ENCODE peak calls at places on chromosomes 7 and 10, in eight cellular contexts. E, Y, T, K, F, A, X and D are unnamed samples.

GRCh38 chr10:49205206-49205605 is 17.0 kb upstream of the TMEM273 start:
- DNase-seq in E (no peak), Y (no peak), T (no peak), K (no peak), F (no peak), A (no peak), X (no peak), D (no peak)

GRCh38 chr7:27329917-27330316 is 87.3 kb downstream of the EVX1 start:
- DNase-seq in E (no peak), Y (no peak), T (no peak), K (peak), F (peak), A (no peak), X (no peak), D (no peak)

GRCh38 chr10:87916515-87916914 is 53.1 kb downstream of the PTEN start:
- DNase-seq in E (no peak), Y (no peak), T (no peak), K (no peak), F (no peak), A (no peak), X (no peak), D (no peak)

GRCh38 chr10:27252267-27253000 is 11.8 kb upstream of the ACBD5 start:
- DNase-seq in E (peak), Y (no peak), T (peak), K (peak), F (peak), A (peak), X (peak), D (peak)

GRCh38 chr10:48439581-48440041 is 133.1 kb downstream of the MAPK8 start:
- DNase-seq in E (peak), Y (no peak), T (no peak), K (no peak), F (peak), A (no peak), X (peak), D (no peak)

GRCh38 chr7:32264667-32265284 is 194.6 kb upstream of the PDE1C start:
- DNase-seq in E (no peak), Y (no peak), T (no peak), K (no peak), F (no peak), A (no peak), X (no peak), D (no peak)

GRCh38 chr7:127245582-127245981 is 7.2 kb downstream of the GRM8 start:
- DNase-seq in E (no peak), Y (no peak), T (no peak), K (no peak), F (no peak), A (no peak), X (no peak), D (no peak)

GRCh38 chr10:126309193-126309592 is 79.1 kb downstream of the ADAM12 start:
- DNase-seq in E (no peak), Y (no peak), T (no peak), K (no peak), F (no peak), A (no peak), X (no peak), D (no peak)

GRCh38 chr7:131859162-131859821 is 302.9 kb upstream of the PODXL start:
- DNase-seq in E (peak), Y (peak), T (no peak), K (peak), F (peak), A (peak), X (peak), D (peak)

GRCh38 chr10:33336606-33337334 is 2.3 kb upstream of the NRP1 start:
- DNase-seq in E (peak), Y (no peak), T (no peak), K (peak), F (no peak), A (no peak), X (peak), D (peak)

GRCh38 chr10:116278832-116279231 is 5.8 kb upstream of the GFRA1 start:
- DNase-seq in E (no peak), Y (no peak), T (no peak), K (peak), F (no peak), A (no peak), X (no peak), D (no peak)

GRCh38 chr7:11935905-11936304 is 103.9 kb upstream of the THSD7A start:
- DNase-seq in E (no peak), Y (no peak), T (no peak), K (peak), F (no peak), A (no peak), X (no peak), D (no peak)

GRCh38 chr7:50806143-50806542 is 23.4 kb upstream of the GRB10 start:
- DNase-seq in E (no peak), Y (no peak), T (no peak), K (no peak), F (no peak), A (no peak), X (no peak), D (no peak)

GRCh38 chr7:158497627-158498026 is 90.0 kb downstream of the PTPRN2 start:
- DNase-seq in E (no peak), Y (no peak), T (no peak), K (no peak), F (no peak), A (no peak), X (no peak), D (no peak)

GRCh38 chr10:132654708-132655661 is 117.4 kb downstream of the INPP5A start:
- DNase-seq in E (peak), Y (peak), T (peak), K (peak), F (peak), A (peak), X (peak), D (peak)

GRCh38 chr7:45240187-45240776 is 82.7 kb downstream of the RAMP3 start:
- DNase-seq in E (no peak), Y (no peak), T (no peak), K (no peak), F (peak), A (no peak), X (no peak), D (no peak)

GRCh38 chr7:12315049-12315448 is 88.6 kb downstream of the VWDE start:
- DNase-seq in E (no peak), Y (no peak), T (no peak), K (no peak), F (no peak), A (no peak), X (no peak), D (no peak)

GRCh38 chr10:31759124-31759798 is 169.4 kb downstream of the ARHGAP12 start:
- DNase-seq in E (peak), Y (peak), T (peak), K (peak), F (peak), A (peak), X (peak), D (peak)

GRCh38 chr10:29535012-29535777 is 99.6 kb downstream of the SVIL start:
- DNase-seq in E (peak), Y (peak), T (no peak), K (peak), F (peak), A (no peak), X (peak), D (peak)

GRCh38 chr7:134885967-134886352 is 100.3 kb upstream of the AGBL3 start:
- DNase-seq in E (no peak), Y (no peak), T (no peak), K (peak), F (peak), A (no peak), X (no peak), D (no peak)

GRCh38 chr7:148042935-148043334 is 547.6 kb upstream of the C7orf33 start:
- DNase-seq in E (no peak), Y (no peak), T (no peak), K (no peak), F (no peak), A (no peak), X (peak), D (no peak)

GRCh38 chr10:66654861-66655260 is 271.0 kb upstream of the LRRTM3 start:
- DNase-seq in E (no peak), Y (no peak), T (no peak), K (no peak), F (no peak), A (no peak), X (no peak), D (no peak)

GRCh38 chr10:90047243-90047729 is 345.9 kb downstream of the KIF20B start:
- DNase-seq in E (no peak), Y (no peak), T (no peak), K (no peak), F (no peak), A (no peak), X (no peak), D (no peak)

GRCh38 chr10:85193796-85194195 is 865.4 kb downstream of the CCSER2 start:
- DNase-seq in E (no peak), Y (no peak), T (no peak), K (no peak), F (no peak), A (no peak), X (no peak), D (no peak)

GRCh38 chr10:23081891-23082290 is 13.5 kb upstream of the MSRB2 start:
- DNase-seq in E (no peak), Y (peak), T (no peak), K (peak), F (peak), A (no peak), X (no peak), D (no peak)

GRCh38 chr7:93799750-93800357 is 90.7 kb downstream of the TFPI2 start:
- DNase-seq in E (no peak), Y (peak), T (no peak), K (peak), F (peak), A (no peak), X (no peak), D (no peak)